ENCODE peak calls at places on chromosome X, in nine cellular contexts. X is BE2C, P is lung, D is pancreas, N is choroid plexus epithelial cell, R is MCF 10A, A is omental fat pad, U is spleen, C is cardiac muscle cell. H is an unnamed sample.

GRCh38 chrX:130012683-130013082 is 30.2 kb downstream of the BCORL1 start:
- DNase-seq in X (no peak), P (no peak), D (no peak), N (no peak), R (no peak), A (no peak), U (peak), C (no peak), H (no peak)

GRCh38 chrX:288561-288991 is 7.4 kb downstream of the PLCXD1 start:
- DNase-seq in X (no peak), P (no peak), D (peak), N (no peak), R (no peak), A (no peak), U (peak), C (no peak), H (no peak)

GRCh38 chrX:120625366-120625765 is 4.5 kb downstream of the C1GALT1C1 start:
- DNase-seq in X (no peak), P (no peak), D (no peak), N (no peak), R (peak), A (no peak), U (no peak), C (peak), H (no peak)

GRCh38 chrX:150365051-150365952 is 2.2 kb downstream of the MAMLD1 start:
- DNase-seq in X (peak), P (peak), D (peak), N (peak), R (peak), A (no peak), U (peak), C (peak), H (no peak)

GRCh38 chrX:21975827-21976226 is 35.3 kb downstream of the SMS start:
- DNase-seq in X (no peak), P (no peak), D (no peak), N (peak), R (peak), A (no peak), U (no peak), C (peak), H (no peak)

GRCh38 chrX:132855760-132856341 is 102.6 kb downstream of the HS6ST2 start:
- DNase-seq in X (no peak), P (no peak), D (no peak), N (no peak), R (no peak), A (no peak), U (no peak), C (no peak), H (no peak)

GRCh38 chrX:150408007-150408406 is 44.9 kb downstream of the MAMLD1 start:
- DNase-seq in X (no peak), P (no peak), D (no peak), N (no peak), R (no peak), A (no peak), U (no peak), C (no peak), H (no peak)

GRCh38 chrX:84907324-84907946 is 96.2 kb upstream of the APOOL start:
- DNase-seq in X (no peak), P (no peak), D (no peak), N (peak), R (peak), A (no peak), U (no peak), C (peak), H (peak)

GRCh38 chrX:97387004-97387403 is 503.3 kb downstream of the RPA4 start:
- DNase-seq in X (no peak), P (no peak), D (no peak), N (no peak), R (no peak), A (no peak), U (no peak), C (no peak), H (no peak)

GRCh38 chrX:102129473-102129872 is 4.0 kb downstream of the TCEAL2 start:
- DNase-seq in X (no peak), P (no peak), D (no peak), N (peak), R (peak), A (no peak), U (no peak), C (peak), H (peak)

GRCh38 chrX:68832101-68832416 is 3.2 kb downstream of the EFNB1 start:
- DNase-seq in X (no peak), P (no peak), D (no peak), N (peak), R (peak), A (no peak), U (no peak), C (peak), H (no peak)

GRCh38 chrX:114532093-114532805 is 51.6 kb upstream of the HTR2C start:
- DNase-seq in X (no peak), P (no peak), D (no peak), N (no peak), R (peak), A (no peak), U (no peak), C (peak), H (no peak)

GRCh38 chrX:46582964-46583363 is 9.4 kb downstream of the CHST7 start:
- DNase-seq in X (no peak), P (no peak), D (no peak), N (peak), R (peak), A (no peak), U (no peak), C (peak), H (peak)

GRCh38 chrX:17527135-17527701 is 152.2 kb downstream of the NHS start:
- DNase-seq in X (no peak), P (peak), D (peak), N (no peak), R (peak), A (no peak), U (no peak), C (peak), H (no peak)

GRCh38 chrX:107440692-107441091 is 8.8 kb upstream of the FRMPD3 start:
- DNase-seq in X (no peak), P (no peak), D (no peak), N (no peak), R (no peak), A (no peak), U (no peak), C (no peak), H (no peak)

GRCh38 chrX:107445146-107445545 is 4.3 kb upstream of the FRMPD3 start:
- DNase-seq in X (no peak), P (no peak), D (no peak), N (no peak), R (no peak), A (no peak), U (no peak), C (no peak), H (no peak)

GRCh38 chrX:107445636-107446035 is 3.8 kb upstream of the FRMPD3 start:
- DNase-seq in X (no peak), P (no peak), D (no peak), N (no peak), R (no peak), A (no peak), U (no peak), C (no peak), H (no peak)

GRCh38 chrX:107440187-107440586 is 9.3 kb upstream of the FRMPD3 start:
- DNase-seq in X (no peak), P (no peak), D (no peak), N (no peak), R (no peak), A (no peak), U (no peak), C (no peak), H (no peak)

DNA sequence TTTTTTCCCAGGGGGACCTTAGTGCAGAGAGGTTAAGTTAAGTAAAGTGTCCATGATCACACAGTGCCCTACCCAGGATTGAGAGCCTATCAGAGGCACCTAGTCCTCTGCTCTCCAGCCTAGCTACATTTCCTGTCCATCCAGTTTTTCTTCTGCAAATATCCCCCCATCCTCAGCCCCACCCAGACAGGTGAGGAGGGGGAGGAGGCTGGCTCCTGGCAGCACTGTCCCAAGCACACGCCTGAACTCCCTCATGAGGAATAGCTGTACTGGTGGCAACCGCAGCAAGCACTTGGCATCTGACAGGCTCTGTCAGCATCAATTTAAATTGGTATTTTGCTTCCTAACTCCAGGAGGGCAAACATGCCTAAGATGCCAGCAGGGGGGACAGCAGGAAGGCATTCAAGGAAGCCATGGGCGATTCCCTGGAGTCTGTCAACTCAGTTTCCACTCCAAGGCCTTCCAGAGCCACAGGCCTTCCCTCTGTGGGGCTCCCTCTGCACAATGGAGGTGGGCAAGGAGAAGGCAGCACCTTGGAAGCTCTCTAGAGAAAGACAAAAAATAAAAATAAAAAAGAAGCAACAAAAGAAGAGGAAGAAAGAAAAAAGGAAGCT is 6.4 kb upstream of the FRMPD3 start:
- DNase-seq in X (no peak), P (no peak), D (no peak), N (no peak), R (no peak), A (no peak), U (no peak), C (no peak), H (no peak)
- TF ChIP-seq CTCF in X (no peak), P (no peak), D (no peak), N (no peak), R (no peak), A (no peak), U (no peak), C (no peak), H (no peak)

GRCh38 chrX:12953420-12953819 is 21.5 kb upstream of the TMSB4X start:
- DNase-seq in X (no peak), P (no peak), D (no peak), N (no peak), R (no peak), A (no peak), U (no peak), C (no peak), H (no peak)

GRCh38 chrX:12951590-12951965 is 23.3 kb upstream of the TMSB4X start:
- DNase-seq in X (no peak), P (no peak), D (no peak), N (no peak), R (no peak), A (no peak), U (no peak), C (no peak), H (no peak)

GRCh38 chrX:12949205-12949926 is 25.5 kb upstream of the TMSB4X start:
- DNase-seq in X (no peak), P (no peak), D (no peak), N (peak), R (no peak), A (no peak), U (no peak), C (peak), H (no peak)

GRCh38 chrX:12949927-12950656 is 24.8 kb upstream of the TMSB4X start:
- DNase-seq in X (no peak), P (peak), D (peak), N (peak), R (peak), A (peak), U (peak), C (peak), H (peak)

DNA sequence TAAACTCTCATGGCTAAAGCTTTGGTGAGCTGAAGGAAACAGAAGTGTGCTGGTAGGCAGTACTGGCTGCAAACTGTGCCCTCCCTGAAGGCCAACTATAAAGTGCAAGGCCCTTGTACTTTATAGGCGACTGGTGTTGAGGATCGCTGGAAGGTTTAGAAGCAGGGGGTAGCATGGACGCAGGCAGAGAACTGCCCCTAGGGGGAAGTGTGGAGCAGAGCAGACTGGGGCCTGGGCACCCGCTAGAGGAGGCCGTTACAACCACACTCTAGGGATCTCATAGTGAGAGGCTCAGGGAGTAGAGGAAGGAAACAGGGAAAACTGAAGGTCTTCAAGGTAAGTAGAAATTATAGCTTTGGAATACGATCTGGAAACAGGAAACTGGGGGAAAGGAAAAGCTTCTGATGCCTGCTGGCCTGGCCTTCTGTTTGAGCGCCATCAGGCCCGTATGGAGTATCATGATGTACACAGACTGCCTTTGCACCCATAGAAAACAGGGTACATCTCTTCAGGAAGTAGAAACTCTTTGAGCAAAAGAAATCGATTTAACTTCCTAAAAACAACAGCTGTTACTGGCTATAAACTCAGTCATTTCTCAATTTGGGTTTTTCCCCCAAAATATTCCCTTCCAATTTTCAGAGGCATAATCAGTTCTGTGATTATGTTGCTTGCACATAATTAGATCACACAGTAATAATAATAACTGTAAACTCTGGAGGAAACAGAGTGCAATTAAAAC is 23.9 kb upstream of the TMSB4X start:
- DNase-seq in X (peak), P (no peak), D (no peak), N (peak), R (peak), A (no peak), U (peak), C (peak), H (no peak)
- TF ChIP-seq CTCF in X (peak), P (peak), D (no peak), N (peak), R (peak), A (no peak), U (peak), C (peak), H (no peak)

GRCh38 chrX:65866146-65866545 is 173.7 kb downstream of the VSIG4 start:
- DNase-seq in X (no peak), P (no peak), D (no peak), N (no peak), R (no peak), A (no peak), U (no peak), C (no peak), H (no peak)

GRCh38 chrX:65866762-65867161 is 173.1 kb downstream of the VSIG4 start:
- DNase-seq in X (no peak), P (no peak), D (no peak), N (no peak), R (no peak), A (no peak), U (no peak), C (no peak), H (no peak)

GRCh38 chrX:65874110-65874509 is 165.8 kb downstream of the VSIG4 start:
- DNase-seq in X (no peak), P (no peak), D (no peak), N (no peak), R (no peak), A (no peak), U (no peak), C (no peak), H (no peak)

GRCh38 chrX:65874765-65875164 is 165.1 kb downstream of the VSIG4 start:
- DNase-seq in X (no peak), P (no peak), D (no peak), N (no peak), R (peak), A (no peak), U (no peak), C (no peak), H (no peak)

DNA sequence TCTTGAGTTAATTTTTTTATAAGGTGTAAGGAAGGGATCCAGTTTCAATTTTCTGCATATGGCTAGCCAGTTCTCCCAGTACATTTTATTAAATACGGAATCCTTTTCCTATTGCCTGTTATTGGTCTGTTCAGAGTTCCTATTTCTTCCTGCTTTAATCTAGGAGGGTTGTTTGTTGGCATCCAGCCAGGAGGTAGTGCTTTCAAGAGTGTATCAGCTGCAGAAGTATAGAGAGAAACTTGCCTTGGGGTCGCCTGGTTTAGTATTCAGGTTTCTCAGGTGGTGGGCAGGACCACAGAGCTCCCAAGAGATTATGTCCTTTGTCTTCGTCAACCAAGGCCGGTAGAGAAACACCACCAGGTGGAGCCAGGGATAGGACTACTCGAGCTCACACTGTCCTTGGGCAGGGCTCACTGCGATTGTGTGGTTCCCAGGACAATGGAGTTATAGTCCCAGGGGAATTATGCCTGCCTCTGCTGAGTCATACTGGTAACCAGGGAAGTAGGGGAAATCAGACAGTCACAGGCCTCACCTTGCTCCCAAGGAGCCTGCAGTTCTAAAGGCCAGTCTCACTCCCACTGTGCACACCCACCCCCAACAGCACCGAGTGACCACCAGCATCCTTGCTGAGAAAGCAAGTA is 168.1 kb downstream of the VSIG4 start:
- DNase-seq in X (no peak), P (no peak), D (no peak), N (no peak), R (peak), A (no peak), U (no peak), C (peak), H (peak)
- TF ChIP-seq CTCF in X (no peak), P (no peak), D (no peak), N (no peak), R (peak), A (no peak), U (no peak), C (no peak), H (no peak)

GRCh38 chrX:19659929-19660328 is 144.6 kb upstream of the MAP3K15 start:
- DNase-seq in X (no peak), P (no peak), D (no peak), N (peak), R (peak), A (no peak), U (no peak), C (peak), H (no peak)
- TF ChIP-seq CTCF in X (no peak), P (no peak), D (no peak), N (no peak), R (peak), A (no peak), U (no peak), C (no peak), H (no peak)

H was measured in RWPE1.